ENCODE peak calls at places on chromosomes 5 and 9, in nine cellular contexts. O is IMR-90; M is GM06990; C is GM12865; F is tibial artery; J is mesenchymal stem cell; G is NCI-H510A; P is stimulated activated CD8-positive, alpha-beta memory T cell treated with anti-CD3 and anti-CD28 coated beads, Interleukin-12 subunit alpha, Interleukin-12 subunit beta, amount 100 ng/mL, for 1 hour; Y is C1 segment of cervical spinal cord. S is an unnamed sample.

GRCh38 chr5:79396265-79396664 is 117.7 kb downstream of the HOMER1 start:
- DNase-seq in O (peak), M (no peak), C (no peak), F (no peak), J (no peak), G (no peak), P (no peak), Y (no peak), S (no peak)

GRCh38 chr9:100759166-100759565 is 181.3 kb downstream of the CAVIN4 start:
- DNase-seq in O (no peak), M (no peak), C (no peak), F (no peak), J (no peak), G (no peak), P (no peak), Y (no peak), S (no peak)

GRCh38 chr9:72467766-72468738 is 53.4 kb upstream of the TMC1 start:
- DNase-seq in O (no peak), M (no peak), C (no peak), F (no peak), J (peak), G (no peak), P (no peak), Y (no peak), S (no peak)

GRCh38 chr9:109974918-109975276 is 194.9 kb downstream of the PALM2AKAP2 start:
- DNase-seq in O (no peak), M (no peak), C (no peak), F (no peak), J (no peak), G (no peak), P (no peak), Y (no peak), S (no peak)

GRCh38 chr9:73736266-73736665 is 584.6 kb downstream of the ANXA1 start:
- DNase-seq in O (no peak), M (no peak), C (no peak), F (no peak), J (no peak), G (no peak), P (no peak), Y (no peak), S (no peak)

GRCh38 chr5:538801-539468 is 14.7 kb upstream of the SLC9A3 start:
- DNase-seq in O (no peak), M (no peak), C (no peak), F (no peak), J (no peak), G (no peak), P (no peak), Y (no peak), S (no peak)

GRCh38 chr5:63961125-63961597 is 1.1 kb downstream of the HTR1A start:
- DNase-seq in O (no peak), M (no peak), C (no peak), F (no peak), J (no peak), G (no peak), P (no peak), Y (no peak), S (no peak)

GRCh38 chr5:39074009-39074886 is at the start of gene RICTOR:
- DNase-seq in O (peak), M (peak), C (peak), F (peak), J (peak), G (peak), P (peak), Y (peak), S (peak)

GRCh38 chr9:694499-695154 is 146.9 kb upstream of the DMRT1 start:
- DNase-seq in O (peak), M (no peak), C (no peak), F (no peak), J (peak), G (no peak), P (no peak), Y (peak), S (no peak)

GRCh38 chr9:14372437-14373318 is 58.7 kb upstream of the NFIB start:
- DNase-seq in O (peak), M (no peak), C (no peak), F (no peak), J (peak), G (no peak), P (no peak), Y (no peak), S (no peak)

GRCh38 chr9:12748016-12748415 is 26.8 kb upstream of the LURAP1L start:
- DNase-seq in O (peak), M (no peak), C (no peak), F (no peak), J (peak), G (no peak), P (no peak), Y (no peak), S (no peak)

S was measured in ureter.